ENCODE peak calls at places on chromosomes 12 and 14, in ten cellular contexts. A is GM12878, U is WERI-Rb-1, D is heart right ventricle, F is mammary epithelial cell, G is fibroblast of pulmonary artery, X is cardiac muscle cell, M is heart left ventricle, K is epithelial cell of esophagus, L is right lobe of liver. V is an unnamed sample.

GRCh38 chr12:78457951-78458350 is 406.6 kb upstream of the SYT1 start:
- DNase-seq in K (peak), L (no peak), X (no peak), A (peak), F (no peak), G (peak), M (no peak), U (no peak), D (no peak), V (peak)

GRCh38 chr12:123043536-123044001 is 63.1 kb downstream of the ARL6IP4 start:
- DNase-seq in A (no peak), U (peak), F (peak), G (peak), X (peak), M (peak), L (peak), K (peak), D (peak), V (peak)

GRCh38 chr12:78680596-78680995 is 184.0 kb upstream of the SYT1 start:
- DNase-seq in A (no peak), F (no peak), X (no peak), L (no peak), G (no peak), K (no peak), D (no peak), M (no peak), U (no peak), V (no peak)

GRCh38 chr12:56998316-56998715 is 8.0 kb downstream of the ZBTB39 start:
- DNase-seq in D (no peak), U (no peak), L (no peak), F (no peak), A (no peak), X (no peak), G (no peak), M (no peak), K (no peak), V (no peak)

GRCh38 chr12:107912421-107913004 is 138.0 kb downstream of the ASCL4 start:
- DNase-seq in A (no peak), K (peak), M (no peak), L (peak), D (peak), X (peak), U (peak), G (peak), F (peak), V (no peak)

GRCh38 chr12:13534645-13535398 is 338.3 kb downstream of the EMP1 start:
- DNase-seq in X (peak), M (peak), G (peak), F (peak), D (peak), U (peak), K (peak), A (no peak), L (peak), V (no peak)

GRCh38 chr12:78566461-78566860 is 298.1 kb upstream of the SYT1 start:
- DNase-seq in K (no peak), D (no peak), A (no peak), F (no peak), M (no peak), U (no peak), G (no peak), X (no peak), L (no peak), V (no peak)

GRCh38 chr12:11686135-11686534 is 36.7 kb downstream of the ETV6 start:
- DNase-seq in K (no peak), X (no peak), M (no peak), F (no peak), U (no peak), A (no peak), D (no peak), L (no peak), G (no peak), V (no peak)

GRCh38 chr14:102644523-102644922 is 52.1 kb downstream of the RCOR1 start:
- DNase-seq in K (no peak), F (no peak), A (no peak), L (no peak), D (no peak), X (no peak), U (no peak), G (no peak), M (no peak), V (no peak)

GRCh38 chr14:106872619-106873446 is 1346.5 kb downstream of the TMEM121 start:
- DNase-seq in L (peak), K (no peak), F (peak), D (peak), X (no peak), G (no peak), U (peak), A (no peak), M (peak), V (no peak)

GRCh38 chr12:96045566-96045965 is 10.2 kb upstream of the LTA4H start:
- DNase-seq in F (no peak), X (no peak), K (no peak), M (no peak), G (no peak), L (no peak), D (no peak), U (no peak), A (no peak), V (no peak)

GRCh38 chr12:3544296-3544965 is 53.4 kb downstream of the PRMT8 start:
- DNase-seq in G (no peak), U (no peak), M (no peak), A (no peak), F (no peak), L (no peak), X (no peak), K (no peak), D (no peak), V (no peak)

GRCh38 chr12:121792607-121793500 is 634 bp downstream of the RHOF start:
- DNase-seq in K (no peak), L (peak), M (no peak), G (no peak), A (no peak), D (peak), X (peak), U (no peak), F (no peak), V (no peak)

DNA sequence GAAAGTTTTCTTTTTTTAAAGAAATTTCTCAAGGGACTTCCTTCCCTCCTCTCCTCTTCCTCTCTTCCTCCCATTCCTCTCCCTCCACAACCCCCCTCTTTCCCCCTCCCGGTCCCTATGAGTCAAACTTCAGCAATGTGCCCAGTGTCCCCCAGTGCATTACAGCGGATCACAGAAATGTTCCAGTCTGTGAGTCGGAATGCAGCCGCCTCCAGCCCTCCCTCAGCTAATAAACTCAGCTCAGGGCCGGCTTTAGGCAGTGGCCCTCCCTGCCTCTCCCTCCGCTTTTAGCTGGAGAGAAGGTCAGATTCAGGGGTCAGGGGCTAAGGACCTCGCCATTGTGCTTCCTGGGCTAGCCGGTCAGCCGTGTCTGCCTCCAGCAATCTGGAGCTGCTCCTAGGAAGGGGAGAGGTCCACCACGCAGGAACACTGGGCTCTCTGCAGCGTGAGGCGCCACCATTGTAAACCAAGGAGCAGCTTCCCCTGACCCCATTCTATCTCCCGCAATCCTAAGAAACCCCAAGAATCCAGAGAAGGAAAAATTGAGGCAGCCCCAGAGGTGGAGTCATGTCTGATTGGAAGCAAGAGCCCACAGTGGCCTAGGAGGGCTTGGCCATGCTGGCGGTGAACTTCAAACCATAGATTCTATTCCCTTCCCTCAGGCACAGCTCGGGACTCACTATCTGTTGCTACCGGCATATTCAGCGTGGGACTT is 1.1 kb upstream of the HDAC7 start:
- DNase-seq in G (peak), D (peak), F (peak), A (no peak), M (peak), U (no peak), K (peak), X (peak), L (peak), V (no peak)
- H3K4me3 ChIP-seq in G (peak), D (peak), F (peak), A (peak), M (peak), U (peak), K (peak), X (peak), L (peak), V (no peak)

DNA sequence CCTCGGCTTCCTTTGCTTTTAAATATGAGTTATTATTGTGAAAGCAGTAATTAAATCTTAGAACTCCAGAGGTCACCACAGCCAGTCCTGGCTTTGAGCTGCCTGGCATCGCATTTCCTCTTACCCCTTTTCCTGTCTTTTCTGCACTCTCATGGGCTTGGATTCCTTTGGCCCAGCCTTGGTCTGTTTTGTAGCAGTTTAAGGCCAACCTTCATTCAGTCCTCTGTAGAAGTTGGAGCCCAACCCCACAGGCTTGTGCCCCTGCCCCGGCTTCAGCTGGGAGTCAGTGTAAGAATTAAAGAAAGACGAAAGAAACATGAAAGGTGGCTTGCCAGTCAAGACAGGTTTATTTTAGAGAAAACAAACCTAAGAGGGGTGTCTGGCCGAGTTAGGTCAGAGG is 14.6 kb upstream of the KRT86 start:
- DNase-seq in G (no peak), F (no peak), X (no peak), K (no peak), D (no peak), A (no peak), M (no peak), U (no peak), L (no peak), V (no peak)
- TF ChIP-seq CTCF in G (no peak), F (peak), X (no peak), K (no peak), D (no peak), A (no peak), M (no peak), U (no peak), L (no peak), V (no peak)

DNA sequence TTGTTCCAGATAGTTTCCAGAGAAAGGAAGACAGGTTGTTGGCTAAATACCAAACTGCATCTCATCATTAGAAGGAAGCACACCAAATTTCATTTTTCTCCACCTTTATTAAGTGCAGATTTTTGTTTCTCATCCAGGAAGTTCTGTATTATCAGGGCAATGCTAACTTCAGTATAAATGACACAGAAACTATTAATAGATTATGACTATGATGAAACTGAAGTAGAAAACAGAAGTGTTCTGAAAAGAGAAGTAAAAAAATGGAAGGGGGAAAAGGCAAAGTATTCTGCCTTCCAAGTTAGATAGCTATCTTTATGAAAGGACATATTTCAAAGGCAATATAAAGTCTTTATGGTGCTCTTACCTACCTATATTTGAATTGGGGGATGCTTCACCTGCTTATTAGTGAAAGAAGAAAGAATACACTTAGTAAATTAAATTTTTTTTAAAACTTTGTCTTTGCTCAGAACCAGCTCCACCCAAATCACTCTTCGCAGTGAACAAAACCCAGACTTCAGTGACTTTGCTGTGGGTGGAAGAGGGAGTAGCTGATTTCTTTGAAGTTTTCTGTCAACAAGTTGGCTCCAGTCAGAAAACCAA is 223.9 kb downstream of the PTPRO start:
- DNase-seq in U (no peak), M (no peak), G (no peak), L (no peak), A (peak), F (no peak), K (no peak), X (no peak), D (no peak), V (peak)
- H3K4me3 ChIP-seq in U (no peak), M (no peak), G (no peak), L (no peak), A (peak), F (no peak), K (no peak), X (no peak), D (no peak), V (peak)

DNA sequence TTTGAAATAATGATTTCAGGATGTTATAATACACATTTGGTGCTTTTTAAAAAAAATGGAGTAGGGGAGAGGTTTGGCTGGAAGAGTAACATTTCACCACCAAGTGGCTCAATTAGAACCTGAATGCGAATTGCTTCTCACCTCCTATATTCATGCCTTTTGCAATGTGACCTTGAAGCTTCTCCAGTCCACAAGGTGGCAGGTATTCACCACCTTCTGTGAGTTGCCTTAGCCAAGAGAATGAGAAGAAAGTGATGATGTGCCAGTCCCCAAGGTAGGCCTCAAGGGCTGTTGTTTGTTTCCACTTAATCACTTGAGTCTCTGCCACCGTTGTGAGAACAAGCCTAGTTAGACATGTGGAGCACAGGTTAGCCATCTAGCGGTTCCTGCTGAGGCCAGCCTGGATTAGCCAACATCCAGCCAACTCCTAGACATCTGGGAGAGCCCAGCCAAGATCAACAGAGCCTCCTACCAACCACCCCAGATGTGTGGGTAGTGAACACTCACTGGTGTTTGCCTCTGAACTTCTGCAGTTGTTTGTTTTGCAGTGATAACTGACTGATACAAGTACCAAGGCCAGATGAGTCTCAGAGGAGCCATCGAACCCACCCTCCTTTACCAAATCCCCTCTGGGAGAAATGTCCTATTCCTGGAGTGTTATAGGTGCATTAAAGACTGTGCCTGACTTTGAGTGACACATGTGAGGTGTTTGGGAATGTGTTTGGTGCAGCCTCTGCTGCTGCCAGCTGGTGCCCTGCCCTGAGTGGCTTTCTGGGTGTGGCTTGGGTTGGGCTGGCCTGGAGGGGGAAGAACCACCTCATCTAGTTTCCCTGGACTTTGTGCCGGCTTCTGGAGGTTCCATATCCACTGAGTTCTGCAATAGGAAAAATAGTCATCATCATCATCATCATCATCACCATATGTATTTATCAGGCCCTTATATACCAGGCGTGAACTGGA is 132.5 kb upstream of the RFLNA start:
- DNase-seq in A (no peak), G (peak), U (no peak), X (no peak), K (peak), D (no peak), F (peak), L (no peak), M (no peak), V (no peak)
- TF ChIP-seq CTCF in A (no peak), G (no peak), U (peak), X (no peak), K (no peak), D (no peak), F (peak), L (no peak), M (no peak), V (peak)

GRCh38 chr12:59087077-59087673 is 166.9 kb upstream of the LRIG3 start:
- DNase-seq in U (no peak), F (no peak), M (no peak), X (no peak), A (no peak), L (no peak), G (peak), K (no peak), D (no peak), V (no peak)

GRCh38 chr12:59087691-59088090 is 167.4 kb upstream of the LRIG3 start:
- DNase-seq in G (no peak), F (no peak), L (no peak), D (no peak), X (no peak), K (no peak), M (no peak), U (no peak), A (no peak), V (no peak)

GRCh38 chr12:59086124-59086523 is 165.8 kb upstream of the LRIG3 start:
- DNase-seq in K (peak), L (no peak), F (no peak), X (no peak), M (no peak), U (no peak), G (no peak), A (no peak), D (no peak), V (no peak)

GRCh38 chr12:59085680-59086079 is 165.4 kb upstream of the LRIG3 start:
- DNase-seq in M (no peak), D (no peak), A (no peak), K (no peak), X (no peak), L (no peak), G (no peak), F (no peak), U (no peak), V (no peak)

GRCh38 chr12:59088673-59089072 is 168.4 kb upstream of the LRIG3 start:
- DNase-seq in K (no peak), D (no peak), F (no peak), A (no peak), M (no peak), U (no peak), X (no peak), L (no peak), G (peak), V (no peak)
- H3K4me3 ChIP-seq in K (no peak), D (no peak), F (no peak), A (no peak), M (no peak), U (no peak), X (no peak), L (no peak), G (no peak), V (no peak)

GRCh38 chr12:53047221-53048032 is 2.4 kb upstream of the TNS2 start:
- DNase-seq in K (peak), L (peak), G (peak), D (peak), U (peak), A (no peak), X (peak), F (no peak), M (peak), V (no peak)
- TF ChIP-seq CTCF in K (no peak), L (peak), G (no peak), D (no peak), U (peak), A (no peak), X (no peak), F (no peak), M (peak), V (peak)

DNA sequence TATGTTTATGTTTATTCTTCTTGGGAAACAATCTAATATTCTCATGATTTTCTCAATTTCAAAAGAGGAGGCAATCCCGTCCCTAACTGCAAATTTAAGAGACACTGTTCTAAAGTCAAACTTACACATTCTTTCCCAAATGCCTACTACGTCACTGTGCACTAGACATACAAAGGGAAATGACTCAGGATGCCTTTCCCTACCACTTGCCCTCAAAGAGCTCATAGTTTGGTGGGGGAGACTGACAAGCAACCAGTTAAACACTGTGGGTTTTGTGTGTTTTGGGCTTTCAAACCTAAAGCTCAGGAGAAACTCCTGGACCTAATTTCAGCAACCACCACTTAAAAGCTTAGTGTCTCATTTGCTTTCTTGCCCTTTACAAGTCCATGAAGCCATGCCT is 58.4 kb downstream of the ATP2B1 start:
- DNase-seq in G (peak), A (no peak), K (no peak), F (no peak), X (no peak), L (no peak), M (no peak), U (no peak), D (no peak), V (no peak)
- H3K4me3 ChIP-seq in G (no peak), A (no peak), K (no peak), F (no peak), X (no peak), L (no peak), M (no peak), U (no peak), D (no peak), V (no peak)

GRCh38 chr14:77609902-77610301 is 6.5 kb downstream of the SPTLC2 start:
- DNase-seq in L (no peak), U (no peak), G (no peak), X (no peak), K (no peak), F (no peak), A (no peak), M (no peak), D (no peak), V (no peak)
- TF ChIP-seq CTCF in L (no peak), U (no peak), G (no peak), X (no peak), K (no peak), F (no peak), A (peak), M (no peak), D (no peak), V (no peak)

DNA sequence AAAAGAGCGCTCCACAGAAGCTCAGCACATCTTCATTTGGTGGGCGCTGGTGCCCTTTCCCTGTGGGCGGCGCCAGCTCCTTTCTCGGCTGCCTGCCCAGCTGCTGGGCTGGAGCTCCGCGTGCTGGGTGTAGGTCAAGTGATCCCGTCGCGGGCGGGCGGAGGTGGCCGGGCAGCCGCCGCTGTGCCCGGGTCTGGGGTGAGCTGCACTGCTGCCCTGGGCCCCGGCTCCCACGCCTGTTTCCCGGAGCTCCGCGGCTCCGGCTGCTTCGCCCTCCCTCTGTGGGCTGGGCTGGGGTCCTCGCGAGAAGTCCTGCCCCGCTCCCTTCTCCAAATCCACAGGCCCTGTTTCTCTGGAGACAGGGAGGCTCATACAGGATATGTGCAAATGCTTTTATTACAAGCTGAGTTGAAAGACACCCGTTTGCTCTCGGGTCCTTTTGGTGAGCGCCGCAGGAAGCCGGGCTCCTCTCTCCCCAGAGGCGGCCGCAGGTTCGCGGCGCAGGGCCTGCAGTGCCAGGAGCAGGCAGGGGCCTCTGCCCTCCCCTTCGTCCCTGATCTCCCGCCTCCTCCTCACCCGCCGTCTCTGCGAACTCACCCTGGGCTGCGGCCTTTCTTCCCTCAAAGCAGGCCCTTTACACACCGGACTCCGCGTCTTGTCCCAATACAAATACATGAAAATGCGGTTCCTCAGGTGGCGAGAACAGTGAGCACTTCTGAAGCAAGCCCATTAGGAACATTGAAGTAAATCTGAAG is 67.8 kb upstream of the CAPRIN2 start:
- DNase-seq in L (peak), A (no peak), F (peak), X (peak), K (peak), G (peak), U (no peak), D (peak), M (peak), V (no peak)
- H3K4me3 ChIP-seq in L (peak), A (peak), F (peak), X (peak), K (peak), G (peak), U (no peak), D (peak), M (peak), V (no peak)

GRCh38 chr14:68462683-68463082 is 330.2 kb downstream of the ZFP36L1 start:
- DNase-seq in L (no peak), K (no peak), G (no peak), X (no peak), U (no peak), F (no peak), D (no peak), A (no peak), M (no peak), V (no peak)
- TF ChIP-seq CTCF in L (no peak), K (no peak), G (peak), X (peak), U (no peak), F (peak), D (no peak), A (no peak), M (no peak), V (no peak)